ENCODE peak calls at places on chromosomes 2 and 18, in ten cellular contexts. One of them, this sample, is unnamed.

GRCh38 chr18:54558609-54559585 is 32.1 kb upstream of the DYNAP start:
- DNase-seq in amniotic stem cell: no peak
- DNase-seq in activated T-helper 9 cell treated with anti-CD3 and anti-CD28 coated beads, Interleukin-2, amount 50 U/mL, for 16 hours: no peak
- DNase-seq in M059J: peak; percentile 25
- DNase-seq in activated CD4-positive, CD25-positive, alpha-beta regulatory T cell treated with anti-CD3 and anti-CD28 coated beads, Interleukin-2, amount 50 U/mL, for 16 hours: no peak
- DNase-seq in Caki2: no peak
- DNase-seq in MV-4-11: no peak
- DNase-seq in naive thymus-derived CD8-positive, alpha-beta T cell: no peak
- DNase-seq in fibroblast of lung: peak; percentile 3
- DNase-seq in RWPE1: peak; percentile 10
- DNase-seq in this sample: no peak

GRCh38 chr18:37476182-37476581 is 89.4 kb downstream of the CELF4 start:
- DNase-seq in fibroblast of lung: no peak
- DNase-seq in Caki2: no peak
- DNase-seq in activated T-helper 9 cell treated with anti-CD3 and anti-CD28 coated beads, Interleukin-2, amount 50 U/mL, for 16 hours: no peak
- DNase-seq in MV-4-11: peak; percentile 3
- DNase-seq in activated CD4-positive, CD25-positive, alpha-beta regulatory T cell treated with anti-CD3 and anti-CD28 coated beads, Interleukin-2, amount 50 U/mL, for 16 hours: no peak
- DNase-seq in amniotic stem cell: no peak
- DNase-seq in RWPE1: no peak
- DNase-seq in naive thymus-derived CD8-positive, alpha-beta T cell: no peak
- DNase-seq in M059J: peak; percentile 17
- DNase-seq in this sample: peak; percentile 14

GRCh38 chr18:50614838-50615237 is 55.0 kb downstream of the MAPK4 start:
- DNase-seq in RWPE1: peak; percentile 17
- DNase-seq in activated CD4-positive, CD25-positive, alpha-beta regulatory T cell treated with anti-CD3 and anti-CD28 coated beads, Interleukin-2, amount 50 U/mL, for 16 hours: no peak
- DNase-seq in naive thymus-derived CD8-positive, alpha-beta T cell: no peak
- DNase-seq in Caki2: no peak
- DNase-seq in fibroblast of lung: no peak
- DNase-seq in MV-4-11: peak; percentile 35
- DNase-seq in activated T-helper 9 cell treated with anti-CD3 and anti-CD28 coated beads, Interleukin-2, amount 50 U/mL, for 16 hours: no peak
- DNase-seq in M059J: no peak
- DNase-seq in amniotic stem cell: no peak
- DNase-seq in this sample: no peak

GRCh38 chr2:101341901-101342624 is 33.6 kb upstream of the RNF149 start:
- DNase-seq in activated T-helper 9 cell treated with anti-CD3 and anti-CD28 coated beads, Interleukin-2, amount 50 U/mL, for 16 hours: peak; percentile 58
- DNase-seq in fibroblast of lung: peak; percentile 50
- DNase-seq in amniotic stem cell: peak; percentile 51
- DNase-seq in activated CD4-positive, CD25-positive, alpha-beta regulatory T cell treated with anti-CD3 and anti-CD28 coated beads, Interleukin-2, amount 50 U/mL, for 16 hours: peak; percentile 38
- DNase-seq in M059J: peak; percentile 65
- DNase-seq in Caki2: peak; percentile 66
- DNase-seq in MV-4-11: peak; percentile 45
- DNase-seq in naive thymus-derived CD8-positive, alpha-beta T cell: peak; percentile 36
- DNase-seq in RWPE1: peak; percentile 72
- DNase-seq in this sample: peak; percentile 82

GRCh38 chr2:159879061-159879604 is 81.1 kb upstream of the CD302 start:
- DNase-seq in fibroblast of lung: peak; percentile 68
- DNase-seq in MV-4-11: peak; percentile 52
- DNase-seq in M059J: no peak
- DNase-seq in activated CD4-positive, CD25-positive, alpha-beta regulatory T cell treated with anti-CD3 and anti-CD28 coated beads, Interleukin-2, amount 50 U/mL, for 16 hours: no peak
- DNase-seq in Caki2: no peak
- DNase-seq in amniotic stem cell: no peak
- DNase-seq in activated T-helper 9 cell treated with anti-CD3 and anti-CD28 coated beads, Interleukin-2, amount 50 U/mL, for 16 hours: no peak
- DNase-seq in naive thymus-derived CD8-positive, alpha-beta T cell: no peak
- DNase-seq in RWPE1: no peak
- DNase-seq in this sample: no peak

GRCh38 chr18:27007880-27008279 is 142.4 kb upstream of the AQP4 start:
- DNase-seq in MV-4-11: no peak
- DNase-seq in amniotic stem cell: no peak
- DNase-seq in M059J: no peak
- DNase-seq in RWPE1: no peak
- DNase-seq in activated CD4-positive, CD25-positive, alpha-beta regulatory T cell treated with anti-CD3 and anti-CD28 coated beads, Interleukin-2, amount 50 U/mL, for 16 hours: no peak
- DNase-seq in naive thymus-derived CD8-positive, alpha-beta T cell: no peak
- DNase-seq in fibroblast of lung: no peak
- DNase-seq in Caki2: no peak
- DNase-seq in activated T-helper 9 cell treated with anti-CD3 and anti-CD28 coated beads, Interleukin-2, amount 50 U/mL, for 16 hours: no peak
- DNase-seq in this sample: no peak

GRCh38 chr2:127075821-127076220 is 31.1 kb downstream of the BIN1 start:
- DNase-seq in MV-4-11: no peak
- DNase-seq in amniotic stem cell: no peak
- DNase-seq in Caki2: no peak
- DNase-seq in activated T-helper 9 cell treated with anti-CD3 and anti-CD28 coated beads, Interleukin-2, amount 50 U/mL, for 16 hours: no peak
- DNase-seq in RWPE1: no peak
- DNase-seq in naive thymus-derived CD8-positive, alpha-beta T cell: no peak
- DNase-seq in activated CD4-positive, CD25-positive, alpha-beta regulatory T cell treated with anti-CD3 and anti-CD28 coated beads, Interleukin-2, amount 50 U/mL, for 16 hours: no peak
- DNase-seq in fibroblast of lung: no peak
- DNase-seq in M059J: no peak
- DNase-seq in this sample: no peak

GRCh38 chr2:219461061-219461514 is 26.4 kb downstream of the SPEG start:
- DNase-seq in activated T-helper 9 cell treated with anti-CD3 and anti-CD28 coated beads, Interleukin-2, amount 50 U/mL, for 16 hours: no peak
- DNase-seq in amniotic stem cell: no peak
- DNase-seq in Caki2: no peak
- DNase-seq in activated CD4-positive, CD25-positive, alpha-beta regulatory T cell treated with anti-CD3 and anti-CD28 coated beads, Interleukin-2, amount 50 U/mL, for 16 hours: no peak
- DNase-seq in RWPE1: no peak
- DNase-seq in MV-4-11: no peak
- DNase-seq in naive thymus-derived CD8-positive, alpha-beta T cell: no peak
- DNase-seq in M059J: no peak
- DNase-seq in fibroblast of lung: peak; percentile 58
- DNase-seq in this sample: no peak

GRCh38 chr2:219706823-219707281 is 79.4 kb downstream of the SLC4A3 start:
- DNase-seq in Caki2: no peak
- DNase-seq in naive thymus-derived CD8-positive, alpha-beta T cell: no peak
- DNase-seq in RWPE1: no peak
- DNase-seq in activated CD4-positive, CD25-positive, alpha-beta regulatory T cell treated with anti-CD3 and anti-CD28 coated beads, Interleukin-2, amount 50 U/mL, for 16 hours: no peak
- DNase-seq in activated T-helper 9 cell treated with anti-CD3 and anti-CD28 coated beads, Interleukin-2, amount 50 U/mL, for 16 hours: no peak
- DNase-seq in M059J: peak; percentile 92
- DNase-seq in MV-4-11: no peak
- DNase-seq in amniotic stem cell: no peak
- DNase-seq in fibroblast of lung: peak; percentile 78
- DNase-seq in this sample: peak; percentile 58

GRCh38 chr18:7822435-7823425 is 255.6 kb downstream of the PTPRM start:
- DNase-seq in naive thymus-derived CD8-positive, alpha-beta T cell: no peak
- DNase-seq in fibroblast of lung: peak; percentile 45
- DNase-seq in amniotic stem cell: no peak
- DNase-seq in activated T-helper 9 cell treated with anti-CD3 and anti-CD28 coated beads, Interleukin-2, amount 50 U/mL, for 16 hours: no peak
- DNase-seq in Caki2: no peak
- DNase-seq in RWPE1: no peak
- DNase-seq in M059J: peak; percentile 25
- DNase-seq in activated CD4-positive, CD25-positive, alpha-beta regulatory T cell treated with anti-CD3 and anti-CD28 coated beads, Interleukin-2, amount 50 U/mL, for 16 hours: no peak
- DNase-seq in MV-4-11: no peak
- DNase-seq in this sample: no peak

GRCh38 chr18:58831610-58832009 is 33.1 kb upstream of the ZNF532 start:
- DNase-seq in naive thymus-derived CD8-positive, alpha-beta T cell: no peak
- DNase-seq in RWPE1: no peak
- DNase-seq in MV-4-11: peak; percentile 56
- DNase-seq in M059J: peak; percentile 78
- DNase-seq in activated CD4-positive, CD25-positive, alpha-beta regulatory T cell treated with anti-CD3 and anti-CD28 coated beads, Interleukin-2, amount 50 U/mL, for 16 hours: no peak
- DNase-seq in fibroblast of lung: peak; percentile 75
- DNase-seq in activated T-helper 9 cell treated with anti-CD3 and anti-CD28 coated beads, Interleukin-2, amount 50 U/mL, for 16 hours: no peak
- DNase-seq in amniotic stem cell: no peak
- DNase-seq in Caki2: no peak
- DNase-seq in this sample: no peak

GRCh38 chr2:54629914-54630609 is 93.4 kb upstream of the EML6 start:
- DNase-seq in naive thymus-derived CD8-positive, alpha-beta T cell: no peak
- DNase-seq in M059J: peak; percentile 78
- DNase-seq in activated T-helper 9 cell treated with anti-CD3 and anti-CD28 coated beads, Interleukin-2, amount 50 U/mL, for 16 hours: peak; percentile 11
- DNase-seq in Caki2: peak; percentile 98
- DNase-seq in amniotic stem cell: no peak
- DNase-seq in activated CD4-positive, CD25-positive, alpha-beta regulatory T cell treated with anti-CD3 and anti-CD28 coated beads, Interleukin-2, amount 50 U/mL, for 16 hours: no peak
- DNase-seq in RWPE1: peak; percentile 15
- DNase-seq in MV-4-11: no peak
- DNase-seq in fibroblast of lung: peak; percentile 69
- DNase-seq in this sample: no peak

GRCh38 chr2:121810959-121811853 is 55.8 kb downstream of the TSN start:
- DNase-seq in M059J: peak; percentile 67
- DNase-seq in activated T-helper 9 cell treated with anti-CD3 and anti-CD28 coated beads, Interleukin-2, amount 50 U/mL, for 16 hours: no peak
- DNase-seq in activated CD4-positive, CD25-positive, alpha-beta regulatory T cell treated with anti-CD3 and anti-CD28 coated beads, Interleukin-2, amount 50 U/mL, for 16 hours: no peak
- DNase-seq in fibroblast of lung: peak; percentile 45
- DNase-seq in RWPE1: peak; percentile 53
- DNase-seq in Caki2: peak; percentile 38
- DNase-seq in amniotic stem cell: peak; percentile 16
- DNase-seq in naive thymus-derived CD8-positive, alpha-beta T cell: no peak
- DNase-seq in MV-4-11: peak; percentile 38
- DNase-seq in this sample: peak; percentile 63

GRCh38 chr2:229417906-229418305 is 146.8 kb upstream of the PID1 start:
- DNase-seq in MV-4-11: no peak
- DNase-seq in RWPE1: no peak
- DNase-seq in naive thymus-derived CD8-positive, alpha-beta T cell: no peak
- DNase-seq in activated T-helper 9 cell treated with anti-CD3 and anti-CD28 coated beads, Interleukin-2, amount 50 U/mL, for 16 hours: no peak
- DNase-seq in fibroblast of lung: no peak
- DNase-seq in amniotic stem cell: no peak
- DNase-seq in activated CD4-positive, CD25-positive, alpha-beta regulatory T cell treated with anti-CD3 and anti-CD28 coated beads, Interleukin-2, amount 50 U/mL, for 16 hours: no peak
- DNase-seq in Caki2: no peak
- DNase-seq in M059J: no peak
- DNase-seq in this sample: no peak

GRCh38 chr2:39513641-39514094 is 76.6 kb upstream of the MAP4K3 start:
- DNase-seq in activated T-helper 9 cell treated with anti-CD3 and anti-CD28 coated beads, Interleukin-2, amount 50 U/mL, for 16 hours: peak; percentile 47
- DNase-seq in naive thymus-derived CD8-positive, alpha-beta T cell: no peak
- DNase-seq in activated CD4-positive, CD25-positive, alpha-beta regulatory T cell treated with anti-CD3 and anti-CD28 coated beads, Interleukin-2, amount 50 U/mL, for 16 hours: peak; percentile 21
- DNase-seq in M059J: peak; percentile 97
- DNase-seq in amniotic stem cell: peak; percentile 79
- DNase-seq in RWPE1: peak; percentile 79
- DNase-seq in fibroblast of lung: peak; percentile 98
- DNase-seq in MV-4-11: peak; percentile 79
- DNase-seq in Caki2: peak; percentile 91
- DNase-seq in this sample: peak; percentile 83

GRCh38 chr2:216031960-216032689 is 18.8 kb upstream of the MREG start:
- DNase-seq in naive thymus-derived CD8-positive, alpha-beta T cell: no peak
- DNase-seq in activated CD4-positive, CD25-positive, alpha-beta regulatory T cell treated with anti-CD3 and anti-CD28 coated beads, Interleukin-2, amount 50 U/mL, for 16 hours: no peak
- DNase-seq in RWPE1: peak; percentile 14
- DNase-seq in M059J: peak; percentile 70
- DNase-seq in activated T-helper 9 cell treated with anti-CD3 and anti-CD28 coated beads, Interleukin-2, amount 50 U/mL, for 16 hours: no peak
- DNase-seq in Caki2: peak; percentile 55
- DNase-seq in amniotic stem cell: peak; percentile 59
- DNase-seq in fibroblast of lung: peak; percentile 90
- DNase-seq in MV-4-11: no peak
- DNase-seq in this sample: no peak

GRCh38 chr2:231221761-231222160 is 23.3 kb downstream of the ARMC9 start:
- DNase-seq in Caki2: no peak
- DNase-seq in RWPE1: no peak
- DNase-seq in naive thymus-derived CD8-positive, alpha-beta T cell: no peak
- DNase-seq in amniotic stem cell: no peak
- DNase-seq in M059J: no peak
- DNase-seq in fibroblast of lung: no peak
- DNase-seq in MV-4-11: no peak
- DNase-seq in activated T-helper 9 cell treated with anti-CD3 and anti-CD28 coated beads, Interleukin-2, amount 50 U/mL, for 16 hours: no peak
- DNase-seq in activated CD4-positive, CD25-positive, alpha-beta regulatory T cell treated with anti-CD3 and anti-CD28 coated beads, Interleukin-2, amount 50 U/mL, for 16 hours: no peak
- DNase-seq in this sample: no peak

GRCh38 chr2:12169060-12169406 is 422.6 kb downstream of the LPIN1 start:
- DNase-seq in RWPE1: no peak
- DNase-seq in M059J: peak; percentile 93
- DNase-seq in amniotic stem cell: no peak
- DNase-seq in MV-4-11: peak; percentile 84
- DNase-seq in activated CD4-positive, CD25-positive, alpha-beta regulatory T cell treated with anti-CD3 and anti-CD28 coated beads, Interleukin-2, amount 50 U/mL, for 16 hours: no peak
- DNase-seq in Caki2: peak; percentile 4
- DNase-seq in fibroblast of lung: peak; percentile 93
- DNase-seq in activated T-helper 9 cell treated with anti-CD3 and anti-CD28 coated beads, Interleukin-2, amount 50 U/mL, for 16 hours: no peak
- DNase-seq in naive thymus-derived CD8-positive, alpha-beta T cell: no peak
- DNase-seq in this sample: no peak

GRCh38 chr2:239832101-239832994 is 192.8 kb downstream of the NDUFA10 start:
- DNase-seq in M059J: no peak
- DNase-seq in activated CD4-positive, CD25-positive, alpha-beta regulatory T cell treated with anti-CD3 and anti-CD28 coated beads, Interleukin-2, amount 50 U/mL, for 16 hours: no peak
- DNase-seq in amniotic stem cell: no peak
- DNase-seq in activated T-helper 9 cell treated with anti-CD3 and anti-CD28 coated beads, Interleukin-2, amount 50 U/mL, for 16 hours: no peak
- DNase-seq in fibroblast of lung: no peak
- DNase-seq in Caki2: no peak
- DNase-seq in RWPE1: no peak
- DNase-seq in naive thymus-derived CD8-positive, alpha-beta T cell: no peak
- DNase-seq in MV-4-11: no peak
- DNase-seq in this sample: no peak

GRCh38 chr2:218010116-218010837 is 7.5 kb upstream of the TNS1 start:
- DNase-seq in naive thymus-derived CD8-positive, alpha-beta T cell: peak; percentile 21
- DNase-seq in amniotic stem cell: no peak
- DNase-seq in activated T-helper 9 cell treated with anti-CD3 and anti-CD28 coated beads, Interleukin-2, amount 50 U/mL, for 16 hours: peak; percentile 15
- DNase-seq in MV-4-11: no peak
- DNase-seq in fibroblast of lung: peak; percentile 48
- DNase-seq in activated CD4-positive, CD25-positive, alpha-beta regulatory T cell treated with anti-CD3 and anti-CD28 coated beads, Interleukin-2, amount 50 U/mL, for 16 hours: no peak
- DNase-seq in M059J: peak; percentile 36
- DNase-seq in RWPE1: peak; percentile 80
- DNase-seq in Caki2: peak; percentile 9
- DNase-seq in this sample: peak; percentile 64

GRCh38 chr2:43605851-43606250 is 10.0 kb upstream of the THADA start:
- DNase-seq in M059J: no peak
- DNase-seq in Caki2: no peak
- DNase-seq in amniotic stem cell: no peak
- DNase-seq in activated T-helper 9 cell treated with anti-CD3 and anti-CD28 coated beads, Interleukin-2, amount 50 U/mL, for 16 hours: no peak
- DNase-seq in MV-4-11: no peak
- DNase-seq in naive thymus-derived CD8-positive, alpha-beta T cell: no peak
- DNase-seq in fibroblast of lung: peak; percentile 6
- DNase-seq in activated CD4-positive, CD25-positive, alpha-beta regulatory T cell treated with anti-CD3 and anti-CD28 coated beads, Interleukin-2, amount 50 U/mL, for 16 hours: no peak
- DNase-seq in RWPE1: no peak
- DNase-seq in this sample: no peak

GRCh38 chr2:182918961-182919360 is 52.5 kb upstream of the FRZB start:
- DNase-seq in amniotic stem cell: no peak
- DNase-seq in activated CD4-positive, CD25-positive, alpha-beta regulatory T cell treated with anti-CD3 and anti-CD28 coated beads, Interleukin-2, amount 50 U/mL, for 16 hours: no peak
- DNase-seq in naive thymus-derived CD8-positive, alpha-beta T cell: no peak
- DNase-seq in fibroblast of lung: no peak
- DNase-seq in M059J: no peak
- DNase-seq in MV-4-11: no peak
- DNase-seq in Caki2: no peak
- DNase-seq in activated T-helper 9 cell treated with anti-CD3 and anti-CD28 coated beads, Interleukin-2, amount 50 U/mL, for 16 hours: no peak
- DNase-seq in RWPE1: no peak
- DNase-seq in this sample: no peak

GRCh38 chr2:217672472-217672871 is 330.3 kb downstream of the TNS1 start:
- DNase-seq in activated T-helper 9 cell treated with anti-CD3 and anti-CD28 coated beads, Interleukin-2, amount 50 U/mL, for 16 hours: no peak
- DNase-seq in fibroblast of lung: no peak
- DNase-seq in Caki2: no peak
- DNase-seq in M059J: no peak
- DNase-seq in MV-4-11: no peak
- DNase-seq in activated CD4-positive, CD25-positive, alpha-beta regulatory T cell treated with anti-CD3 and anti-CD28 coated beads, Interleukin-2, amount 50 U/mL, for 16 hours: no peak
- DNase-seq in amniotic stem cell: no peak
- DNase-seq in naive thymus-derived CD8-positive, alpha-beta T cell: no peak
- DNase-seq in RWPE1: no peak
- DNase-seq in this sample: no peak

This sample was measured in HTR-8/SVneo.